ENCODE peak calls at places on chromosomes 3 and 15, in nine cellular contexts. One of them, this sample, is unnamed. For H3K9me3, the result is how much of the 10 kb centered on the place peaks cover.

GRCh38 chr3:100458814-100459213 is 33.6 kb upstream of the TMEM45A start:
- DNase-seq in sigmoid colon: no peak
- DNase-seq in CD4-positive, alpha-beta T cell: no peak
- DNase-seq in ovary: no peak
- DNase-seq in tibial artery: no peak
- DNase-seq in AG04450: no peak
- DNase-seq in left ventricle myocardium inferior: no peak
- DNase-seq in hepatocyte: no peak
- DNase-seq in lung: no peak
- DNase-seq in this sample: no peak

GRCh38 chr15:79640206-79640605 is 208.1 kb downstream of the MINAR1 start:
- DNase-seq in sigmoid colon: no peak
- DNase-seq in CD4-positive, alpha-beta T cell: no peak
- DNase-seq in ovary: no peak
- DNase-seq in tibial artery: no peak
- DNase-seq in AG04450: peak
- DNase-seq in left ventricle myocardium inferior: peak
- DNase-seq in hepatocyte: peak
- DNase-seq in lung: no peak
- DNase-seq in this sample: peak

GRCh38 chr15:92304239-92304975 is 89.3 kb upstream of the ST8SIA2 start:
- DNase-seq in sigmoid colon: no peak
- DNase-seq in CD4-positive, alpha-beta T cell: no peak
- DNase-seq in ovary: no peak
- DNase-seq in tibial artery: no peak
- DNase-seq in AG04450: no peak
- DNase-seq in left ventricle myocardium inferior: no peak
- DNase-seq in hepatocyte: no peak
- DNase-seq in lung: no peak
- DNase-seq in this sample: no peak

GRCh38 chr15:50880651-50881114 is 27.8 kb upstream of the AP4E1 start:
- DNase-seq in sigmoid colon: no peak
- DNase-seq in CD4-positive, alpha-beta T cell: no peak
- DNase-seq in ovary: no peak
- DNase-seq in tibial artery: no peak
- DNase-seq in AG04450: peak
- DNase-seq in left ventricle myocardium inferior: no peak
- DNase-seq in hepatocyte: no peak
- DNase-seq in lung: no peak
- DNase-seq in this sample: no peak

GRCh38 chr15:66647358-66647757 is 54.7 kb upstream of the SMAD6 start:
- DNase-seq in sigmoid colon: no peak
- DNase-seq in CD4-positive, alpha-beta T cell: no peak
- DNase-seq in ovary: peak
- DNase-seq in tibial artery: no peak
- DNase-seq in AG04450: no peak
- DNase-seq in left ventricle myocardium inferior: peak
- DNase-seq in hepatocyte: no peak
- DNase-seq in lung: no peak
- DNase-seq in this sample: peak

GRCh38 chr3:158950131-158950901 is 148.5 kb downstream of the MFSD1 start:
- DNase-seq in sigmoid colon: no peak
- DNase-seq in CD4-positive, alpha-beta T cell: no peak
- DNase-seq in ovary: no peak
- DNase-seq in tibial artery: no peak
- DNase-seq in AG04450: no peak
- DNase-seq in left ventricle myocardium inferior: no peak
- DNase-seq in hepatocyte: no peak
- DNase-seq in lung: no peak
- DNase-seq in this sample: no peak

GRCh38 chr3:37137516-37137915 is 36.9 kb downstream of the LRRFIP2 start:
- DNase-seq in sigmoid colon: no peak
- DNase-seq in CD4-positive, alpha-beta T cell: no peak
- DNase-seq in ovary: no peak
- DNase-seq in tibial artery: no peak
- DNase-seq in AG04450: no peak
- DNase-seq in left ventricle myocardium inferior: no peak
- DNase-seq in hepatocyte: no peak
- DNase-seq in lung: no peak
- DNase-seq in this sample: no peak

GRCh38 chr3:62154457-62155148 is 218.7 kb downstream of the FEZF2 start:
- DNase-seq in sigmoid colon: no peak
- DNase-seq in CD4-positive, alpha-beta T cell: no peak
- DNase-seq in ovary: no peak
- DNase-seq in tibial artery: no peak
- DNase-seq in AG04450: no peak
- DNase-seq in left ventricle myocardium inferior: no peak
- DNase-seq in hepatocyte: no peak
- DNase-seq in lung: no peak
- DNase-seq in this sample: no peak

GRCh38 chr15:77907824-77908751 is 169.4 kb downstream of the TBC1D2B start:
- DNase-seq in sigmoid colon: peak
- DNase-seq in CD4-positive, alpha-beta T cell: peak
- DNase-seq in ovary: no peak
- DNase-seq in tibial artery: no peak
- DNase-seq in AG04450: no peak
- DNase-seq in left ventricle myocardium inferior: no peak
- DNase-seq in hepatocyte: peak
- DNase-seq in lung: peak
- DNase-seq in this sample: no peak

GRCh38 chr15:59885832-59886231 is 118.3 kb upstream of the FOXB1 start:
- DNase-seq in sigmoid colon: no peak
- DNase-seq in CD4-positive, alpha-beta T cell: no peak
- DNase-seq in ovary: no peak
- DNase-seq in tibial artery: no peak
- DNase-seq in AG04450: no peak
- DNase-seq in left ventricle myocardium inferior: no peak
- DNase-seq in hepatocyte: peak
- DNase-seq in lung: no peak
- DNase-seq in this sample: no peak

GRCh38 chr15:39908186-39908585 is 11.9 kb downstream of the GPR176 start:
- DNase-seq in sigmoid colon: no peak
- DNase-seq in CD4-positive, alpha-beta T cell: no peak
- DNase-seq in ovary: no peak
- DNase-seq in tibial artery: no peak
- DNase-seq in AG04450: peak
- DNase-seq in left ventricle myocardium inferior: no peak
- DNase-seq in hepatocyte: peak
- DNase-seq in lung: no peak
- DNase-seq in this sample: no peak

GRCh38 chr3:197423376-197423775 is 125.0 kb upstream of the DLG1 start:
- DNase-seq in sigmoid colon: no peak
- DNase-seq in CD4-positive, alpha-beta T cell: no peak
- DNase-seq in ovary: no peak
- DNase-seq in tibial artery: no peak
- DNase-seq in AG04450: no peak
- DNase-seq in left ventricle myocardium inferior: no peak
- DNase-seq in hepatocyte: no peak
- DNase-seq in lung: no peak
- DNase-seq in this sample: no peak

GRCh38 chr3:124034016-124034808 is 42.3 kb upstream of the ROPN1 start:
- DNase-seq in sigmoid colon: no peak
- DNase-seq in CD4-positive, alpha-beta T cell: no peak
- DNase-seq in ovary: peak
- DNase-seq in tibial artery: peak
- DNase-seq in AG04450: no peak
- DNase-seq in left ventricle myocardium inferior: peak
- DNase-seq in hepatocyte: peak
- DNase-seq in lung: no peak
- DNase-seq in this sample: peak

GRCh38 chr3:124034809-124035152 is 42.9 kb upstream of the ROPN1 start:
- DNase-seq in sigmoid colon: no peak
- DNase-seq in CD4-positive, alpha-beta T cell: no peak
- DNase-seq in ovary: no peak
- DNase-seq in tibial artery: no peak
- DNase-seq in AG04450: no peak
- DNase-seq in left ventricle myocardium inferior: no peak
- DNase-seq in hepatocyte: no peak
- DNase-seq in lung: no peak
- DNase-seq in this sample: no peak

GRCh38 chr3:124032351-124032880 is 40.5 kb upstream of the ROPN1 start:
- DNase-seq in sigmoid colon: peak
- DNase-seq in CD4-positive, alpha-beta T cell: no peak
- DNase-seq in ovary: peak
- DNase-seq in tibial artery: peak
- DNase-seq in AG04450: no peak
- DNase-seq in left ventricle myocardium inferior: peak
- DNase-seq in hepatocyte: peak
- DNase-seq in lung: no peak
- DNase-seq in this sample: peak

GRCh38 chr3:124033360-124034015 is 41.6 kb upstream of the ROPN1 start:
- DNase-seq in sigmoid colon: peak
- DNase-seq in CD4-positive, alpha-beta T cell: no peak
- DNase-seq in ovary: peak
- DNase-seq in tibial artery: peak
- DNase-seq in AG04450: no peak
- DNase-seq in left ventricle myocardium inferior: peak
- DNase-seq in hepatocyte: peak
- DNase-seq in lung: no peak
- DNase-seq in this sample: peak

GRCh38 chr3:124032881-124033359 is 41.0 kb upstream of the ROPN1 start:
- DNase-seq in sigmoid colon: peak
- DNase-seq in CD4-positive, alpha-beta T cell: peak
- DNase-seq in ovary: peak
- DNase-seq in tibial artery: peak
- DNase-seq in AG04450: peak
- DNase-seq in left ventricle myocardium inferior: peak
- DNase-seq in hepatocyte: peak
- DNase-seq in lung: peak
- DNase-seq in this sample: peak
- TF ChIP-seq CTCF in sigmoid colon: peak
- TF ChIP-seq CTCF in CD4-positive, alpha-beta T cell: peak
- TF ChIP-seq CTCF in ovary: peak
- TF ChIP-seq CTCF in tibial artery: peak
- TF ChIP-seq CTCF in AG04450: peak
- TF ChIP-seq CTCF in left ventricle myocardium inferior: peak
- TF ChIP-seq CTCF in hepatocyte: peak
- TF ChIP-seq CTCF in lung: peak
- TF ChIP-seq CTCF in this sample: peak

GRCh38 chr15:99745687-99746086 is 12.4 kb upstream of the LYSMD4 start:
- DNase-seq in sigmoid colon: no peak
- DNase-seq in CD4-positive, alpha-beta T cell: no peak
- DNase-seq in ovary: no peak
- DNase-seq in tibial artery: no peak
- DNase-seq in AG04450: no peak
- DNase-seq in left ventricle myocardium inferior: no peak
- DNase-seq in hepatocyte: no peak
- DNase-seq in lung: no peak
- DNase-seq in this sample: no peak

GRCh38 chr15:99749386-99749785 is 16.1 kb upstream of the LYSMD4 start:
- DNase-seq in sigmoid colon: peak
- DNase-seq in CD4-positive, alpha-beta T cell: no peak
- DNase-seq in ovary: no peak
- DNase-seq in tibial artery: no peak
- DNase-seq in AG04450: no peak
- DNase-seq in left ventricle myocardium inferior: no peak
- DNase-seq in hepatocyte: no peak
- DNase-seq in lung: no peak
- DNase-seq in this sample: peak

GRCh38 chr15:99738047-99738847 is 5.0 kb upstream of the LYSMD4 start:
- DNase-seq in sigmoid colon: no peak
- DNase-seq in CD4-positive, alpha-beta T cell: no peak
- DNase-seq in ovary: no peak
- DNase-seq in tibial artery: no peak
- DNase-seq in AG04450: no peak
- DNase-seq in left ventricle myocardium inferior: no peak
- DNase-seq in hepatocyte: no peak
- DNase-seq in lung: no peak
- DNase-seq in this sample: no peak

GRCh38 chr15:99741835-99742234 is 8.6 kb upstream of the LYSMD4 start:
- DNase-seq in sigmoid colon: no peak
- DNase-seq in CD4-positive, alpha-beta T cell: no peak
- DNase-seq in ovary: no peak
- DNase-seq in tibial artery: no peak
- DNase-seq in AG04450: no peak
- DNase-seq in left ventricle myocardium inferior: no peak
- DNase-seq in hepatocyte: no peak
- DNase-seq in lung: no peak
- DNase-seq in this sample: no peak

GRCh38 chr15:99744142-99744541 is 10.9 kb upstream of the LYSMD4 start:
- DNase-seq in sigmoid colon: no peak
- DNase-seq in CD4-positive, alpha-beta T cell: no peak
- DNase-seq in ovary: no peak
- DNase-seq in tibial artery: no peak
- DNase-seq in AG04450: no peak
- DNase-seq in left ventricle myocardium inferior: no peak
- DNase-seq in hepatocyte: no peak
- DNase-seq in lung: no peak
- DNase-seq in this sample: no peak
- H3K9me3 ChIP-seq in sigmoid colon: under half
- H3K9me3 ChIP-seq in CD4-positive, alpha-beta T cell: under half
- H3K9me3 ChIP-seq in ovary: under half
- H3K9me3 ChIP-seq in tibial artery: under half
- H3K9me3 ChIP-seq in AG04450: under half
- H3K9me3 ChIP-seq in left ventricle myocardium inferior: under half
- H3K9me3 ChIP-seq in hepatocyte: under half
- H3K9me3 ChIP-seq in lung: under half
- H3K9me3 ChIP-seq in this sample: under half

DNA sequence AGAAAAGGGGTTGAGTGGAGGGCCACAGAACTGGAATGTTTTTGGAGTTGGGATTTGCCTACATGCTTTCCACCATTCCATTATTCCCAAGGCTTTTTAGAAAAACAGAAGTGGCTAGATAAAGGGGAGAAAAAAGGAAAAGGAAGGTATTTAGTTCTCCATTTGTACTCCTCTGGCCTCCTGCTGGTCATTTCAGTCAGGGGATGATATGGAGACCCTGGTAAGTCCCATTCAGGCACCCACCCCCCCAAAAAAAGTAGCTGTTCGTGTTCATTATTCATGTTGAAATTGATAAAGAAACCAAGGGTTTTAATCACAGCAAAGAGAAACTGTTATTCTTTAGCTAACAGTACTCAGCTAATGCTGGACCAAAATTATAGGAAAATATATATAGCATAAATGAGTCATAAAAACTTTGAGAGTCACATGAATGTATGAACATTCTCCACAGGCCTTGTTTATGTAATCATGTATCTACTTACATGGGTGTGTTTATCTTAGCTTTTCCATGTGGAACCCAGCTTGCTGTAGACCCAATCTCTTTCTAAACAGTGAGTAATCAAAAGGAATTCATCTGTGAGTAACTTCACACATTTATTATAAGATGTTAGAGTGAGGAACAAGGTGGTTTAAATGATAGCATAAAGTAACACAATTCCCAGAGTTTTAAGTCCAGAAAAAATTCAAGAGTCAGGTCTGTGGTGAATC is 167.2 kb downstream of the KCNMB2 start:
- DNase-seq in sigmoid colon: no peak
- DNase-seq in CD4-positive, alpha-beta T cell: no peak
- DNase-seq in ovary: no peak
- DNase-seq in tibial artery: no peak
- DNase-seq in AG04450: peak
- DNase-seq in left ventricle myocardium inferior: no peak
- DNase-seq in hepatocyte: peak
- DNase-seq in lung: no peak
- DNase-seq in this sample: no peak
- TF ChIP-seq CTCF in sigmoid colon: no peak
- TF ChIP-seq CTCF in CD4-positive, alpha-beta T cell: no peak
- TF ChIP-seq CTCF in ovary: no peak
- TF ChIP-seq CTCF in tibial artery: no peak
- TF ChIP-seq CTCF in AG04450: peak
- TF ChIP-seq CTCF in left ventricle myocardium inferior: no peak
- TF ChIP-seq CTCF in hepatocyte: no peak
- TF ChIP-seq CTCF in lung: no peak
- TF ChIP-seq CTCF in this sample: no peak

GRCh38 chr15:55283295-55284147 is 6.1 kb downstream of the RAB27A start:
- DNase-seq in sigmoid colon: no peak
- DNase-seq in CD4-positive, alpha-beta T cell: no peak
- DNase-seq in ovary: no peak
- DNase-seq in tibial artery: no peak
- DNase-seq in AG04450: no peak
- DNase-seq in left ventricle myocardium inferior: no peak
- DNase-seq in hepatocyte: no peak
- DNase-seq in lung: peak
- DNase-seq in this sample: no peak
- H3K9me3 ChIP-seq in sigmoid colon: under half
- H3K9me3 ChIP-seq in CD4-positive, alpha-beta T cell: under half
- H3K9me3 ChIP-seq in ovary: under half
- H3K9me3 ChIP-seq in tibial artery: under half
- H3K9me3 ChIP-seq in AG04450: under half
- H3K9me3 ChIP-seq in left ventricle myocardium inferior: under half
- H3K9me3 ChIP-seq in hepatocyte: under half
- H3K9me3 ChIP-seq in lung: under half
- H3K9me3 ChIP-seq in this sample: under half